ENCODE peak calls at places on chromosomes 6 and 20, in eight cellular contexts. Y, Z, H, F, T, O, B and G are unnamed samples.

GRCh38 chr6:104483225-104483834 is 376.4 kb downstream of the HACE1 start:
- DNase-seq in Y (no peak), Z (no peak), H (no peak), F (no peak), T (no peak), O (no peak), B (no peak), G (no peak)

GRCh38 chr20:48638546-48638945 is 189.3 kb downstream of the PREX1 start:
- DNase-seq in Y (no peak), Z (no peak), H (no peak), F (no peak), T (no peak), O (peak; percentile 9), B (no peak), G (peak; percentile 54)

GRCh38 chr6:147238164-147238563 is 33.9 kb downstream of the STXBP5 start:
- DNase-seq in Y (no peak), Z (no peak), H (no peak), F (no peak), T (no peak), O (no peak), B (no peak), G (no peak)

GRCh38 chr20:62902926-62903615 is 23.2 kb downstream of the DIDO1 start:
- DNase-seq in Y (no peak), Z (no peak), H (no peak), F (no peak), T (no peak), O (no peak), B (no peak), G (no peak)

GRCh38 chr6:4942673-4943009 is 61.2 kb downstream of the RPP40 start:
- DNase-seq in Y (no peak), Z (no peak), H (no peak), F (no peak), T (no peak), O (no peak), B (no peak), G (no peak)

GRCh38 chr6:2891768-2892170 is 11.3 kb downstream of the SERPINB9 start:
- DNase-seq in Y (peak; percentile 68), Z (peak; percentile 99), H (peak; percentile 42), F (peak; percentile 85), T (no peak), O (no peak), B (no peak), G (no peak)

GRCh38 chr6:23262864-23263263 is 693.5 kb downstream of the HDGFL1 start:
- DNase-seq in Y (no peak), Z (no peak), H (no peak), F (no peak), T (no peak), O (no peak), B (no peak), G (no peak)

GRCh38 chr6:47161176-47161687 is 119.1 kb upstream of the ADGRF1 start:
- DNase-seq in Y (no peak), Z (peak; percentile 10), H (no peak), F (no peak), T (no peak), O (peak; percentile 79), B (no peak), G (peak; percentile 9)

GRCh38 chr6:96898241-96898851 is 655 bp upstream of the NDUFAF4 start:
- DNase-seq in Y (no peak), Z (peak; percentile 15), H (no peak), F (no peak), T (no peak), O (no peak), B (no peak), G (peak; percentile 58)

GRCh38 chr20:6685181-6685582 is 82.3 kb upstream of the BMP2 start:
- DNase-seq in Y (no peak), Z (no peak), H (no peak), F (no peak), T (no peak), O (peak; percentile 41), B (no peak), G (peak; percentile 54)

GRCh38 chr20:37980876-37981275 is 52.4 kb downstream of the TTI1 start:
- DNase-seq in Y (no peak), Z (no peak), H (no peak), F (no peak), T (no peak), O (no peak), B (no peak), G (no peak)

GRCh38 chr6:160069050-160069454 is 52.6 kb upstream of the SLC22A1 start:
- DNase-seq in Y (no peak), Z (peak; percentile 82), H (no peak), F (no peak), T (no peak), O (no peak), B (no peak), G (no peak)

GRCh38 chr6:162538643-162539064 is 188.9 kb downstream of the PRKN start:
- DNase-seq in Y (no peak), Z (no peak), H (no peak), F (no peak), T (no peak), O (no peak), B (no peak), G (no peak)

GRCh38 chr6:161644521-161644920 is 370.7 kb upstream of the AGPAT4 start:
- DNase-seq in Y (no peak), Z (no peak), H (no peak), F (no peak), T (no peak), O (no peak), B (no peak), G (no peak)

GRCh38 chr6:123803862-123804681 is at the start of gene NKAIN2:
- DNase-seq in Y (no peak), Z (no peak), H (peak; percentile 55), F (no peak), T (no peak), O (no peak), B (peak; percentile 59), G (peak; percentile 69)

GRCh38 chr6:106733386-106733785 is 104.0 kb downstream of the QRSL1 start:
- DNase-seq in Y (no peak), Z (no peak), H (no peak), F (no peak), T (no peak), O (no peak), B (no peak), G (no peak)

GRCh38 chr6:11729083-11729482 is 49.5 kb downstream of the ADTRP start:
- DNase-seq in Y (no peak), Z (no peak), H (no peak), F (peak; percentile 80), T (no peak), O (no peak), B (no peak), G (no peak)

GRCh38 chr6:105902401-105903031 is 183.6 kb upstream of the PRDM1 start:
- DNase-seq in Y (no peak), Z (peak; percentile 83), H (no peak), F (no peak), T (no peak), O (no peak), B (no peak), G (no peak)